ENCODE peak calls at places on chromosomes 5 and 9, in nine cellular contexts. One of them, this sample, is unnamed.

GRCh38 chr5:1752881-1753280 is 46.8 kb downstream of the MRPL36 start:
- DNase-seq in RPMI7951: no peak
- DNase-seq in stimulated activated CD8-positive, alpha-beta memory T cell treated with anti-CD3 and anti-CD28 coated beads, Interleukin-15, amount 100 ng/mL, for 48 hours: no peak
- DNase-seq in kidney glomerular epithelial cell: no peak
- DNase-seq in SJSA1: no peak
- DNase-seq in GM10248: no peak
- DNase-seq in choroid plexus epithelial cell: no peak
- DNase-seq in mammary epithelial cell: no peak
- DNase-seq in body of pancreas: no peak
- DNase-seq in this sample: no peak

GRCh38 chr9:93825348-93826115 is 129.6 kb downstream of the BARX1 start:
- DNase-seq in stimulated activated CD8-positive, alpha-beta memory T cell treated with anti-CD3 and anti-CD28 coated beads, Interleukin-15, amount 100 ng/mL, for 48 hours: no peak
- DNase-seq in mammary epithelial cell: no peak
- DNase-seq in SJSA1: no peak
- DNase-seq in RPMI7951: no peak
- DNase-seq in kidney glomerular epithelial cell: no peak
- DNase-seq in body of pancreas: peak
- DNase-seq in choroid plexus epithelial cell: no peak
- DNase-seq in GM10248: peak
- DNase-seq in this sample: peak

GRCh38 chr9:121498487-121499176 is 1.0 kb downstream of the GGTA1 start:
- DNase-seq in body of pancreas: no peak
- DNase-seq in kidney glomerular epithelial cell: no peak
- DNase-seq in mammary epithelial cell: peak
- DNase-seq in stimulated activated CD8-positive, alpha-beta memory T cell treated with anti-CD3 and anti-CD28 coated beads, Interleukin-15, amount 100 ng/mL, for 48 hours: no peak
- DNase-seq in RPMI7951: no peak
- DNase-seq in GM10248: no peak
- DNase-seq in SJSA1: peak
- DNase-seq in choroid plexus epithelial cell: peak
- DNase-seq in this sample: peak

GRCh38 chr5:137791387-137791786 is 37.2 kb upstream of the HNRNPA0 start:
- DNase-seq in choroid plexus epithelial cell: no peak
- DNase-seq in RPMI7951: no peak
- DNase-seq in kidney glomerular epithelial cell: no peak
- DNase-seq in stimulated activated CD8-positive, alpha-beta memory T cell treated with anti-CD3 and anti-CD28 coated beads, Interleukin-15, amount 100 ng/mL, for 48 hours: no peak
- DNase-seq in mammary epithelial cell: peak
- DNase-seq in body of pancreas: no peak
- DNase-seq in SJSA1: no peak
- DNase-seq in GM10248: no peak
- DNase-seq in this sample: no peak

GRCh38 chr5:140205216-140205615 is 30.2 kb downstream of the CYSTM1 start:
- DNase-seq in GM10248: no peak
- DNase-seq in RPMI7951: no peak
- DNase-seq in choroid plexus epithelial cell: no peak
- DNase-seq in body of pancreas: no peak
- DNase-seq in kidney glomerular epithelial cell: peak
- DNase-seq in SJSA1: no peak
- DNase-seq in mammary epithelial cell: no peak
- DNase-seq in stimulated activated CD8-positive, alpha-beta memory T cell treated with anti-CD3 and anti-CD28 coated beads, Interleukin-15, amount 100 ng/mL, for 48 hours: no peak
- DNase-seq in this sample: no peak

GRCh38 chr9:110742741-110743371 is 74.3 kb downstream of the MUSK start:
- DNase-seq in choroid plexus epithelial cell: peak
- DNase-seq in mammary epithelial cell: no peak
- DNase-seq in body of pancreas: no peak
- DNase-seq in SJSA1: peak
- DNase-seq in stimulated activated CD8-positive, alpha-beta memory T cell treated with anti-CD3 and anti-CD28 coated beads, Interleukin-15, amount 100 ng/mL, for 48 hours: no peak
- DNase-seq in GM10248: no peak
- DNase-seq in RPMI7951: peak
- DNase-seq in kidney glomerular epithelial cell: peak
- DNase-seq in this sample: no peak

GRCh38 chr9:37596504-37596903 is 4.1 kb upstream of the TOMM5 start:
- DNase-seq in SJSA1: no peak
- DNase-seq in GM10248: no peak
- DNase-seq in choroid plexus epithelial cell: peak
- DNase-seq in mammary epithelial cell: no peak
- DNase-seq in RPMI7951: no peak
- DNase-seq in stimulated activated CD8-positive, alpha-beta memory T cell treated with anti-CD3 and anti-CD28 coated beads, Interleukin-15, amount 100 ng/mL, for 48 hours: no peak
- DNase-seq in body of pancreas: no peak
- DNase-seq in kidney glomerular epithelial cell: no peak
- DNase-seq in this sample: no peak

GRCh38 chr5:57862471-57863282 is 380.1 kb upstream of the ACTBL2 start:
- DNase-seq in body of pancreas: no peak
- DNase-seq in GM10248: no peak
- DNase-seq in SJSA1: no peak
- DNase-seq in mammary epithelial cell: peak
- DNase-seq in kidney glomerular epithelial cell: no peak
- DNase-seq in RPMI7951: peak
- DNase-seq in stimulated activated CD8-positive, alpha-beta memory T cell treated with anti-CD3 and anti-CD28 coated beads, Interleukin-15, amount 100 ng/mL, for 48 hours: no peak
- DNase-seq in choroid plexus epithelial cell: peak
- DNase-seq in this sample: no peak

GRCh38 chr5:137563301-137563645 is 64.1 kb upstream of the SPOCK1 start:
- DNase-seq in SJSA1: no peak
- DNase-seq in mammary epithelial cell: no peak
- DNase-seq in choroid plexus epithelial cell: no peak
- DNase-seq in RPMI7951: no peak
- DNase-seq in stimulated activated CD8-positive, alpha-beta memory T cell treated with anti-CD3 and anti-CD28 coated beads, Interleukin-15, amount 100 ng/mL, for 48 hours: no peak
- DNase-seq in body of pancreas: no peak
- DNase-seq in GM10248: no peak
- DNase-seq in kidney glomerular epithelial cell: peak
- DNase-seq in this sample: no peak

GRCh38 chr5:137672001-137672400 is 63.9 kb downstream of the KLHL3 start:
- DNase-seq in GM10248: no peak
- DNase-seq in kidney glomerular epithelial cell: no peak
- DNase-seq in body of pancreas: peak
- DNase-seq in mammary epithelial cell: no peak
- DNase-seq in SJSA1: no peak
- DNase-seq in RPMI7951: no peak
- DNase-seq in stimulated activated CD8-positive, alpha-beta memory T cell treated with anti-CD3 and anti-CD28 coated beads, Interleukin-15, amount 100 ng/mL, for 48 hours: no peak
- DNase-seq in choroid plexus epithelial cell: no peak
- DNase-seq in this sample: no peak

GRCh38 chr9:106421772-106422171 is 441.2 kb upstream of the ZNF462 start:
- DNase-seq in body of pancreas: no peak
- DNase-seq in choroid plexus epithelial cell: no peak
- DNase-seq in SJSA1: peak
- DNase-seq in kidney glomerular epithelial cell: no peak
- DNase-seq in RPMI7951: peak
- DNase-seq in stimulated activated CD8-positive, alpha-beta memory T cell treated with anti-CD3 and anti-CD28 coated beads, Interleukin-15, amount 100 ng/mL, for 48 hours: no peak
- DNase-seq in GM10248: no peak
- DNase-seq in mammary epithelial cell: peak
- DNase-seq in this sample: no peak

GRCh38 chr5:75405296-75405695 is 68.3 kb downstream of the HMGCR start:
- DNase-seq in body of pancreas: no peak
- DNase-seq in stimulated activated CD8-positive, alpha-beta memory T cell treated with anti-CD3 and anti-CD28 coated beads, Interleukin-15, amount 100 ng/mL, for 48 hours: no peak
- DNase-seq in choroid plexus epithelial cell: peak
- DNase-seq in SJSA1: no peak
- DNase-seq in mammary epithelial cell: peak
- DNase-seq in RPMI7951: no peak
- DNase-seq in kidney glomerular epithelial cell: no peak
- DNase-seq in GM10248: no peak
- DNase-seq in this sample: no peak

GRCh38 chr5:148193202-148193601 is 9.6 kb upstream of the SPINK6 start:
- DNase-seq in RPMI7951: no peak
- DNase-seq in mammary epithelial cell: no peak
- DNase-seq in GM10248: no peak
- DNase-seq in SJSA1: no peak
- DNase-seq in stimulated activated CD8-positive, alpha-beta memory T cell treated with anti-CD3 and anti-CD28 coated beads, Interleukin-15, amount 100 ng/mL, for 48 hours: no peak
- DNase-seq in choroid plexus epithelial cell: no peak
- DNase-seq in kidney glomerular epithelial cell: no peak
- DNase-seq in body of pancreas: no peak
- DNase-seq in this sample: no peak

GRCh38 chr9:111691686-111692329 is 30.4 kb downstream of the GNG10 start:
- DNase-seq in SJSA1: peak
- DNase-seq in stimulated activated CD8-positive, alpha-beta memory T cell treated with anti-CD3 and anti-CD28 coated beads, Interleukin-15, amount 100 ng/mL, for 48 hours: no peak
- DNase-seq in choroid plexus epithelial cell: peak
- DNase-seq in kidney glomerular epithelial cell: peak
- DNase-seq in mammary epithelial cell: peak
- DNase-seq in GM10248: no peak
- DNase-seq in RPMI7951: peak
- DNase-seq in body of pancreas: no peak
- DNase-seq in this sample: peak

GRCh38 chr5:159582756-159583523 is 252.7 kb upstream of the IL12B start:
- DNase-seq in stimulated activated CD8-positive, alpha-beta memory T cell treated with anti-CD3 and anti-CD28 coated beads, Interleukin-15, amount 100 ng/mL, for 48 hours: no peak
- DNase-seq in kidney glomerular epithelial cell: peak
- DNase-seq in RPMI7951: peak
- DNase-seq in SJSA1: peak
- DNase-seq in choroid plexus epithelial cell: peak
- DNase-seq in GM10248: no peak
- DNase-seq in mammary epithelial cell: peak
- DNase-seq in body of pancreas: no peak
- DNase-seq in this sample: no peak

GRCh38 chr5:66987540-66987939 is 209.1 kb downstream of the CD180 start:
- DNase-seq in stimulated activated CD8-positive, alpha-beta memory T cell treated with anti-CD3 and anti-CD28 coated beads, Interleukin-15, amount 100 ng/mL, for 48 hours: no peak
- DNase-seq in kidney glomerular epithelial cell: no peak
- DNase-seq in RPMI7951: no peak
- DNase-seq in mammary epithelial cell: no peak
- DNase-seq in body of pancreas: no peak
- DNase-seq in choroid plexus epithelial cell: no peak
- DNase-seq in GM10248: no peak
- DNase-seq in SJSA1: no peak
- DNase-seq in this sample: no peak

GRCh38 chr9:131731237-131731995 is 8.5 kb downstream of the RAPGEF1 start:
- DNase-seq in choroid plexus epithelial cell: no peak
- DNase-seq in RPMI7951: no peak
- DNase-seq in mammary epithelial cell: no peak
- DNase-seq in SJSA1: peak
- DNase-seq in body of pancreas: no peak
- DNase-seq in GM10248: no peak
- DNase-seq in stimulated activated CD8-positive, alpha-beta memory T cell treated with anti-CD3 and anti-CD28 coated beads, Interleukin-15, amount 100 ng/mL, for 48 hours: no peak
- DNase-seq in kidney glomerular epithelial cell: no peak
- DNase-seq in this sample: no peak

GRCh38 chr9:93305497-93306020 is 121.6 kb downstream of the WNK2 start:
- DNase-seq in stimulated activated CD8-positive, alpha-beta memory T cell treated with anti-CD3 and anti-CD28 coated beads, Interleukin-15, amount 100 ng/mL, for 48 hours: no peak
- DNase-seq in choroid plexus epithelial cell: no peak
- DNase-seq in SJSA1: no peak
- DNase-seq in RPMI7951: no peak
- DNase-seq in mammary epithelial cell: no peak
- DNase-seq in kidney glomerular epithelial cell: no peak
- DNase-seq in GM10248: no peak
- DNase-seq in body of pancreas: peak
- DNase-seq in this sample: peak

GRCh38 chr9:25350011-25350410 is 328.2 kb downstream of the TUSC1 start:
- DNase-seq in kidney glomerular epithelial cell: no peak
- DNase-seq in SJSA1: no peak
- DNase-seq in mammary epithelial cell: no peak
- DNase-seq in choroid plexus epithelial cell: no peak
- DNase-seq in RPMI7951: no peak
- DNase-seq in body of pancreas: no peak
- DNase-seq in GM10248: no peak
- DNase-seq in stimulated activated CD8-positive, alpha-beta memory T cell treated with anti-CD3 and anti-CD28 coated beads, Interleukin-15, amount 100 ng/mL, for 48 hours: no peak
- DNase-seq in this sample: peak

GRCh38 chr9:2800385-2801179 is 43.3 kb downstream of the PUM3 start:
- DNase-seq in mammary epithelial cell: peak
- DNase-seq in stimulated activated CD8-positive, alpha-beta memory T cell treated with anti-CD3 and anti-CD28 coated beads, Interleukin-15, amount 100 ng/mL, for 48 hours: no peak
- DNase-seq in SJSA1: no peak
- DNase-seq in GM10248: no peak
- DNase-seq in RPMI7951: peak
- DNase-seq in choroid plexus epithelial cell: peak
- DNase-seq in kidney glomerular epithelial cell: peak
- DNase-seq in body of pancreas: no peak
- DNase-seq in this sample: peak

GRCh38 chr5:177428574-177429217 is 2.2 kb downstream of the GRK6 start:
- DNase-seq in mammary epithelial cell: no peak
- DNase-seq in choroid plexus epithelial cell: no peak
- DNase-seq in SJSA1: no peak
- DNase-seq in RPMI7951: no peak
- DNase-seq in GM10248: no peak
- DNase-seq in body of pancreas: no peak
- DNase-seq in stimulated activated CD8-positive, alpha-beta memory T cell treated with anti-CD3 and anti-CD28 coated beads, Interleukin-15, amount 100 ng/mL, for 48 hours: no peak
- DNase-seq in kidney glomerular epithelial cell: no peak
- DNase-seq in this sample: no peak

GRCh38 chr5:145110826-145111225 is 724.3 kb downstream of the PRELID2 start:
- DNase-seq in mammary epithelial cell: no peak
- DNase-seq in body of pancreas: no peak
- DNase-seq in choroid plexus epithelial cell: peak
- DNase-seq in kidney glomerular epithelial cell: no peak
- DNase-seq in GM10248: no peak
- DNase-seq in RPMI7951: no peak
- DNase-seq in stimulated activated CD8-positive, alpha-beta memory T cell treated with anti-CD3 and anti-CD28 coated beads, Interleukin-15, amount 100 ng/mL, for 48 hours: no peak
- DNase-seq in SJSA1: peak
- DNase-seq in this sample: no peak

GRCh38 chr5:156722358-156722757 is 127.7 kb upstream of the PPP1R2B start:
- DNase-seq in SJSA1: no peak
- DNase-seq in body of pancreas: no peak
- DNase-seq in stimulated activated CD8-positive, alpha-beta memory T cell treated with anti-CD3 and anti-CD28 coated beads, Interleukin-15, amount 100 ng/mL, for 48 hours: no peak
- DNase-seq in RPMI7951: no peak
- DNase-seq in choroid plexus epithelial cell: no peak
- DNase-seq in mammary epithelial cell: no peak
- DNase-seq in kidney glomerular epithelial cell: no peak
- DNase-seq in GM10248: no peak
- DNase-seq in this sample: no peak

GRCh38 chr5:174324680-174325079 is 279.2 kb downstream of the NSG2 start:
- DNase-seq in SJSA1: no peak
- DNase-seq in stimulated activated CD8-positive, alpha-beta memory T cell treated with anti-CD3 and anti-CD28 coated beads, Interleukin-15, amount 100 ng/mL, for 48 hours: no peak
- DNase-seq in body of pancreas: no peak
- DNase-seq in RPMI7951: peak
- DNase-seq in choroid plexus epithelial cell: no peak
- DNase-seq in GM10248: no peak
- DNase-seq in kidney glomerular epithelial cell: no peak
- DNase-seq in mammary epithelial cell: no peak
- DNase-seq in this sample: no peak

GRCh38 chr9:127162567-127163365 is 40.3 kb upstream of the ANGPTL2 start:
- DNase-seq in RPMI7951: peak
- DNase-seq in kidney glomerular epithelial cell: no peak
- DNase-seq in choroid plexus epithelial cell: no peak
- DNase-seq in body of pancreas: no peak
- DNase-seq in stimulated activated CD8-positive, alpha-beta memory T cell treated with anti-CD3 and anti-CD28 coated beads, Interleukin-15, amount 100 ng/mL, for 48 hours: no peak
- DNase-seq in GM10248: no peak
- DNase-seq in mammary epithelial cell: no peak
- DNase-seq in SJSA1: no peak
- DNase-seq in this sample: no peak

GRCh38 chr9:129441852-129442251 is 179.0 kb downstream of the C9orf50 start:
- DNase-seq in body of pancreas: peak
- DNase-seq in kidney glomerular epithelial cell: no peak
- DNase-seq in RPMI7951: no peak
- DNase-seq in stimulated activated CD8-positive, alpha-beta memory T cell treated with anti-CD3 and anti-CD28 coated beads, Interleukin-15, amount 100 ng/mL, for 48 hours: no peak
- DNase-seq in mammary epithelial cell: no peak
- DNase-seq in SJSA1: no peak
- DNase-seq in GM10248: no peak
- DNase-seq in choroid plexus epithelial cell: no peak
- DNase-seq in this sample: no peak

GRCh38 chr5:139094154-139095131 is 103.7 kb downstream of the SIL1 start:
- DNase-seq in choroid plexus epithelial cell: no peak
- DNase-seq in stimulated activated CD8-positive, alpha-beta memory T cell treated with anti-CD3 and anti-CD28 coated beads, Interleukin-15, amount 100 ng/mL, for 48 hours: no peak
- DNase-seq in mammary epithelial cell: no peak
- DNase-seq in SJSA1: no peak
- DNase-seq in RPMI7951: no peak
- DNase-seq in kidney glomerular epithelial cell: no peak
- DNase-seq in GM10248: peak
- DNase-seq in body of pancreas: no peak
- DNase-seq in this sample: no peak

GRCh38 chr5:175015028-175015427 is 290.6 kb downstream of the MSX2 start:
- DNase-seq in RPMI7951: no peak
- DNase-seq in choroid plexus epithelial cell: no peak
- DNase-seq in body of pancreas: no peak
- DNase-seq in kidney glomerular epithelial cell: no peak
- DNase-seq in GM10248: no peak
- DNase-seq in stimulated activated CD8-positive, alpha-beta memory T cell treated with anti-CD3 and anti-CD28 coated beads, Interleukin-15, amount 100 ng/mL, for 48 hours: no peak
- DNase-seq in mammary epithelial cell: no peak
- DNase-seq in SJSA1: no peak
- DNase-seq in this sample: no peak

GRCh38 chr9:111891910-111892499 is 4.6 kb upstream of the UGCG start:
- DNase-seq in kidney glomerular epithelial cell: no peak
- DNase-seq in SJSA1: no peak
- DNase-seq in choroid plexus epithelial cell: no peak
- DNase-seq in mammary epithelial cell: peak
- DNase-seq in RPMI7951: no peak
- DNase-seq in GM10248: peak
- DNase-seq in stimulated activated CD8-positive, alpha-beta memory T cell treated with anti-CD3 and anti-CD28 coated beads, Interleukin-15, amount 100 ng/mL, for 48 hours: no peak
- DNase-seq in body of pancreas: no peak
- DNase-seq in this sample: no peak

GRCh38 chr9:72383978-72384709 is 19.1 kb upstream of the ZFAND5 start:
- DNase-seq in mammary epithelial cell: peak
- DNase-seq in kidney glomerular epithelial cell: peak
- DNase-seq in SJSA1: peak
- DNase-seq in stimulated activated CD8-positive, alpha-beta memory T cell treated with anti-CD3 and anti-CD28 coated beads, Interleukin-15, amount 100 ng/mL, for 48 hours: no peak
- DNase-seq in GM10248: no peak
- DNase-seq in choroid plexus epithelial cell: peak
- DNase-seq in body of pancreas: no peak
- DNase-seq in RPMI7951: peak
- DNase-seq in this sample: no peak

GRCh38 chr5:72270037-72270436 is 50.0 kb downstream of the MRPS27 start:
- DNase-seq in choroid plexus epithelial cell: no peak
- DNase-seq in stimulated activated CD8-positive, alpha-beta memory T cell treated with anti-CD3 and anti-CD28 coated beads, Interleukin-15, amount 100 ng/mL, for 48 hours: no peak
- DNase-seq in mammary epithelial cell: no peak
- DNase-seq in GM10248: no peak
- DNase-seq in kidney glomerular epithelial cell: no peak
- DNase-seq in RPMI7951: no peak
- DNase-seq in body of pancreas: no peak
- DNase-seq in SJSA1: no peak
- DNase-seq in this sample: no peak

This sample was measured in D341Med.